ENCODE peak calls at places on chromosomes 5 and 9, in nine cellular contexts. B is colonic mucosa, Q is spleen, X is lower lobe of right lung, H is heart left ventricle, C is right lobe of liver, U is GM06990, K is GM13976, V is fibroblast of mammary gland. M is an unnamed sample.

GRCh38 chr5:173010547-173011464 is 27.2 kb downstream of the ATP6V0E1 start:
- DNase-seq in B (peak; percentile 37), Q (no peak), X (peak; percentile 78), H (peak; percentile 63), C (peak; percentile 54), U (no peak), K (no peak), V (peak; percentile 38), M (no peak)

GRCh38 chr9:69421908-69422801 is 97.1 kb downstream of the ENTREP1 start:
- DNase-seq in B (peak; percentile 62), Q (no peak), X (no peak), H (peak; percentile 60), C (peak; percentile 40), U (no peak), K (peak; percentile 78), V (peak; percentile 67), M (peak; percentile 59)

GRCh38 chr5:32785639-32786216 is 74.6 kb downstream of the NPR3 start:
- DNase-seq in B (no peak), Q (no peak), X (no peak), H (no peak), C (no peak), U (no peak), K (no peak), V (peak; percentile 58), M (peak; percentile 77)

GRCh38 chr5:167255931-167256330 is 1035.5 kb upstream of the WWC1 start:
- DNase-seq in B (no peak), Q (no peak), X (no peak), H (no peak), C (no peak), U (no peak), K (no peak), V (no peak), M (no peak)

GRCh38 chr5:943874-944620 is 51.4 kb downstream of the TRIP13 start:
- DNase-seq in B (no peak), Q (no peak), X (no peak), H (no peak), C (no peak), U (no peak), K (no peak), V (no peak), M (no peak)

GRCh38 chr5:128271859-128272446 is 188.4 kb downstream of the SLC12A2 start:
- DNase-seq in B (no peak), Q (no peak), X (no peak), H (peak; percentile 31), C (no peak), U (no peak), K (no peak), V (peak; percentile 86), M (peak; percentile 82)

GRCh38 chr5:150341331-150341730 is 16.2 kb upstream of the TCOF1 start:
- DNase-seq in B (no peak), Q (no peak), X (no peak), H (no peak), C (no peak), U (no peak), K (no peak), V (no peak), M (no peak)

GRCh38 chr9:131397100-131397790 is 3.4 kb downstream of the PRRC2B start:
- DNase-seq in B (peak; percentile 31), Q (no peak), X (no peak), H (no peak), C (no peak), U (no peak), K (no peak), V (peak; percentile 53), M (peak; percentile 60)

GRCh38 chr9:128114326-128115186 is 13.0 kb downstream of the PTGES2 start:
- DNase-seq in B (no peak), Q (peak; percentile 73), X (peak; percentile 42), H (no peak), C (peak; percentile 29), U (no peak), K (no peak), V (no peak), M (no peak)

GRCh38 chr5:102130386-102130785 is 165.7 kb downstream of the SLCO4C1 start:
- DNase-seq in B (no peak), Q (no peak), X (no peak), H (no peak), C (no peak), U (no peak), K (no peak), V (no peak), M (no peak)

GRCh38 chr9:130327781-130328348 is 62.3 kb downstream of the HMCN2 start:
- DNase-seq in B (peak; percentile 33), Q (no peak), X (no peak), H (peak; percentile 60), C (no peak), U (no peak), K (no peak), V (peak; percentile 82), M (no peak)

GRCh38 chr5:169945831-169946261 is 34.4 kb downstream of the INSYN2B start:
- DNase-seq in B (peak; percentile 21), Q (no peak), X (peak; percentile 46), H (peak; percentile 18), C (peak; percentile 20), U (no peak), K (no peak), V (peak; percentile 95), M (peak; percentile 89)

GRCh38 chr5:129804705-129805104 is 56.8 kb downstream of the MINAR2 start:
- DNase-seq in B (no peak), Q (no peak), X (no peak), H (no peak), C (no peak), U (no peak), K (no peak), V (no peak), M (no peak)

GRCh38 chr9:125343518-125344284 is 82.1 kb downstream of the GAPVD1 start:
- DNase-seq in B (no peak), Q (no peak), X (no peak), H (no peak), C (no peak), U (no peak), K (no peak), V (peak; percentile 84), M (peak; percentile 63)

GRCh38 chr5:68356623-68357022 is 141.1 kb downstream of the PIK3R1 start:
- DNase-seq in B (no peak), Q (no peak), X (no peak), H (no peak), C (no peak), U (no peak), K (no peak), V (no peak), M (no peak)

GRCh38 chr9:97714435-97714834 is 17.3 kb upstream of the XPA start:
- DNase-seq in B (no peak), Q (no peak), X (no peak), H (no peak), C (no peak), U (no peak), K (no peak), V (peak; percentile 28), M (peak; percentile 33)

GRCh38 chr9:137988051-137988450 is 110.5 kb downstream of the CACNA1B start:
- DNase-seq in B (no peak), Q (peak; percentile 46), X (no peak), H (no peak), C (no peak), U (no peak), K (no peak), V (no peak), M (no peak)

GRCh38 chr9:72936679-72937078 is 16.2 kb downstream of the ALDH1A1 start:
- DNase-seq in B (no peak), Q (no peak), X (no peak), H (no peak), C (no peak), U (no peak), K (no peak), V (no peak), M (no peak)

GRCh38 chr9:109335121-109335520 is 14.3 kb upstream of the EPB41L4B start:
- DNase-seq in B (no peak), Q (no peak), X (no peak), H (no peak), C (no peak), U (no peak), K (no peak), V (no peak), M (no peak)

GRCh38 chr9:124222918-124223720 is 34.6 kb upstream of the NEK6 start:
- DNase-seq in B (peak; percentile 97), Q (peak; percentile 93), X (peak; percentile 91), H (peak; percentile 85), C (peak; percentile 97), U (no peak), K (no peak), V (peak; percentile 59), M (no peak)

GRCh38 chr9:87547665-87548064 is 50.0 kb downstream of the DAPK1 start:
- DNase-seq in B (no peak), Q (no peak), X (no peak), H (no peak), C (no peak), U (no peak), K (no peak), V (no peak), M (no peak)

GRCh38 chr5:179376701-179377420 is 31.6 kb upstream of the ADAMTS2 start:
- DNase-seq in B (no peak), Q (no peak), X (no peak), H (no peak), C (no peak), U (no peak), K (peak; percentile 15), V (no peak), M (no peak)

GRCh38 chr9:113011911-113012381 is at the start of gene ZNF883:
- DNase-seq in B (peak; percentile 43), Q (peak; percentile 77), X (peak; percentile 65), H (peak; percentile 51), C (peak; percentile 17), U (peak; percentile 9), K (peak; percentile 9), V (peak; percentile 72), M (peak; percentile 71)
- TF ChIP-seq CTCF in B (no peak), Q (no peak), X (no peak), H (peak; percentile 16), C (no peak), U (no peak), K (no peak), V (no peak), M (peak; percentile 30)

GRCh38 chr5:40680741-40681350 is 1.1 kb downstream of the PTGER4 start:
- DNase-seq in B (peak; percentile 60), Q (peak; percentile 89), X (peak; percentile 60), H (no peak), C (peak; percentile 30), U (peak; percentile 26), K (peak; percentile 42), V (no peak), M (peak; percentile 54)
- TF ChIP-seq CTCF in B (no peak), Q (peak; percentile 35), X (no peak), H (no peak), C (no peak), U (no peak), K (no peak), V (no peak), M (peak; percentile 35)

GRCh38 chr5:132591140-132591539 is 34.4 kb downstream of the RAD50 start:
- DNase-seq in B (no peak), Q (no peak), X (no peak), H (no peak), C (no peak), U (no peak), K (peak; percentile 31), V (peak; percentile 21), M (peak; percentile 15)
- TF ChIP-seq CTCF in B (no peak), Q (no peak), X (no peak), H (peak; percentile 20), C (no peak), U (peak; percentile 22), K (no peak), V (no peak), M (peak; percentile 29)

DNA sequence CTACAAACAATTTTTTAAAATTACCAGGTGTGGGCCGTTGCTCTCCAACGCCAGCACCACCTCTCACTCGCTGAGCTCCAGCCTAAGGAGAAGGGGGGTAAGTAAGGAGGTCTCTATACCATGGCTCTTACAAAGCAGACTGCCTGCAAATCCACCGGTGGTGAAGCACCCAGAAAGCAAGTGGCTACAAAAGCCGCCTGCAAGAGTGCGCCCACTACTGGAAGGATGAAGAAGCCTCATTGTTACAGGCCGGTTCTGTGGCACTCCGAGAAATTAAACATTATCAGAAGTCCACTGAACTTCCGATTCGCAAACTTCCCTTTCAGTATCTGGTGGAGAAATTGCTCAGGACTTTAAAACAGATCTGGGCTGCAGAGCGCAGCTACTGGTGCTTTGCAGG is 46.0 kb downstream of the CDO1 start:
- DNase-seq in B (peak; percentile 17), Q (no peak), X (no peak), H (no peak), C (no peak), U (peak; percentile 4), K (no peak), V (no peak), M (no peak)
- TF ChIP-seq CTCF in B (peak; percentile 27), Q (no peak), X (no peak), H (no peak), C (peak; percentile 11), U (peak; percentile 84), K (no peak), V (peak; percentile 43), M (peak; percentile 41)